ENCODE peak calls at places on chromosomes 2 and 18, in six cellular contexts. F, Q, O, R, X and M are unnamed samples. For H3K9me3, the result is how much of the 10 kb centered on the place peaks cover.

GRCh38 chr2:110116033-110116710 is 550 bp upstream of the MALL start:
- DNase-seq in F (peak), Q (no peak), O (peak), R (peak), X (no peak), M (peak)

GRCh38 chr2:177078416-177078815 is 134.2 kb upstream of the HNRNPA3 start:
- DNase-seq in F (peak), Q (no peak), O (peak), R (no peak), X (no peak), M (no peak)

GRCh38 chr2:215660687-215661086 is 224.8 kb upstream of the FN1 start:
- DNase-seq in F (no peak), Q (peak), O (no peak), R (no peak), X (no peak), M (no peak)

GRCh38 chr2:73984922-73985317 is 210 bp downstream of the TET3 start:
- DNase-seq in F (peak), Q (peak), O (peak), R (peak), X (peak), M (peak)

GRCh38 chr2:11370377-11371098 is 26.1 kb upstream of the ROCK2 start:
- DNase-seq in F (no peak), Q (no peak), O (peak), R (no peak), X (no peak), M (no peak)

GRCh38 chr2:183079335-183079775 is 808 bp downstream of the DUSP19 start:
- DNase-seq in F (no peak), Q (no peak), O (peak), R (no peak), X (no peak), M (no peak)

GRCh38 chr2:118557791-118558190 is 289.7 kb downstream of the EN1 start:
- DNase-seq in F (no peak), Q (no peak), O (no peak), R (no peak), X (no peak), M (no peak)

GRCh38 chr2:75494137-75494769 is 66.5 kb downstream of the EVA1A start:
- DNase-seq in F (no peak), Q (no peak), O (peak), R (no peak), X (no peak), M (no peak)

GRCh38 chr2:133194068-133194655 is 374.1 kb downstream of the NCKAP5 start:
- DNase-seq in F (no peak), Q (no peak), O (no peak), R (no peak), X (no peak), M (no peak)

GRCh38 chr2:103401621-103402020 is 639.8 kb downstream of the TMEM182 start:
- DNase-seq in F (peak), Q (no peak), O (peak), R (no peak), X (no peak), M (peak)

GRCh38 chr2:7427293-7428060 is 510.3 kb downstream of the RNF144A start:
- DNase-seq in F (no peak), Q (no peak), O (no peak), R (no peak), X (peak), M (peak)

GRCh38 chr2:66405473-66405872 is 29.5 kb upstream of the MEIS1 start:
- DNase-seq in F (no peak), Q (no peak), O (no peak), R (no peak), X (no peak), M (no peak)

GRCh38 chr18:30971338-30971956 is 71.1 kb downstream of the DSC3 start:
- DNase-seq in F (no peak), Q (no peak), O (no peak), R (no peak), X (no peak), M (no peak)

GRCh38 chr2:237350597-237350996 is 63.4 kb downstream of the COL6A3 start:
- DNase-seq in F (no peak), Q (no peak), O (no peak), R (no peak), X (no peak), M (no peak)

GRCh38 chr2:98821629-98822135 is 90.8 kb upstream of the MGAT4A start:
- DNase-seq in F (no peak), Q (no peak), O (no peak), R (peak), X (no peak), M (no peak)

GRCh38 chr2:47165001-47165555 is 10.0 kb upstream of the STPG4 start:
- DNase-seq in F (no peak), Q (no peak), O (no peak), R (no peak), X (no peak), M (no peak)

GRCh38 chr18:57737661-57738060 is 65.5 kb downstream of the ATP8B1 start:
- DNase-seq in F (peak), Q (no peak), O (peak), R (peak), X (no peak), M (no peak)

GRCh38 chr2:121999273-121999672 is 243.8 kb downstream of the TSN start:
- DNase-seq in F (no peak), Q (no peak), O (no peak), R (no peak), X (no peak), M (no peak)

GRCh38 chr2:44616616-44617266 is 255.0 kb downstream of the CAMKMT start:
- DNase-seq in F (no peak), Q (no peak), O (no peak), R (no peak), X (no peak), M (no peak)

GRCh38 chr2:138531913-138532312 is 30.3 kb downstream of the SPOPL start:
- DNase-seq in F (no peak), Q (no peak), O (no peak), R (no peak), X (no peak), M (no peak)

GRCh38 chr2:82811946-82812345 is 1647.1 kb downstream of the SUCLG1 start:
- DNase-seq in F (no peak), Q (no peak), O (no peak), R (no peak), X (no peak), M (no peak)

GRCh38 chr2:143158098-143158497 is 28.9 kb downstream of the ARHGAP15 start:
- DNase-seq in F (no peak), Q (no peak), O (no peak), R (no peak), X (no peak), M (no peak)

GRCh38 chr18:79933765-79934164 is 17.7 kb downstream of the SLC66A2 start:
- DNase-seq in F (peak), Q (no peak), O (peak), R (peak), X (no peak), M (peak)

GRCh38 chr2:200810252-200810650 is 1.5 kb upstream of the BZW1 start:
- DNase-seq in F (peak), Q (no peak), O (peak), R (no peak), X (no peak), M (no peak)

GRCh38 chr2:16971722-16972234 is 306.1 kb upstream of the CYRIA start:
- DNase-seq in F (no peak), Q (no peak), O (no peak), R (no peak), X (no peak), M (no peak)

GRCh38 chr2:80969900-80970299 is 665.3 kb upstream of the LRRTM1 start:
- DNase-seq in F (no peak), Q (no peak), O (no peak), R (no peak), X (no peak), M (no peak)

GRCh38 chr2:80968450-80968849 is 663.9 kb upstream of the LRRTM1 start:
- DNase-seq in F (no peak), Q (no peak), O (no peak), R (no peak), X (no peak), M (peak)
- H3K9me3 ChIP-seq in F (under half), Q (under half), O (under half), R (under half), X (under half), M (under half)

GRCh38 chr2:51222106-51222505 is 190.2 kb upstream of the NRXN1 start:
- DNase-seq in F (no peak), Q (no peak), O (no peak), R (no peak), X (no peak), M (no peak)
- H3K9me3 ChIP-seq in F (under half), Q (under half), O (under half), R (under half), X (under half), M (under half)

GRCh38 chr18:78503129-78503528 is 476.5 kb upstream of the SALL3 start:
- DNase-seq in F (no peak), Q (no peak), O (no peak), R (no peak), X (no peak), M (no peak)
- H3K9me3 ChIP-seq in F (under half), Q (under half), O (under half), R (under half), X (under half), M (under half)

GRCh38 chr2:22406625-22407024 is 978.4 kb upstream of the KLHL29 start:
- DNase-seq in F (no peak), Q (no peak), O (no peak), R (no peak), X (no peak), M (no peak)
- H3K9me3 ChIP-seq in F (under half), Q (under half), O (under half), R (under half), X (under half), M (under half)

DNA sequence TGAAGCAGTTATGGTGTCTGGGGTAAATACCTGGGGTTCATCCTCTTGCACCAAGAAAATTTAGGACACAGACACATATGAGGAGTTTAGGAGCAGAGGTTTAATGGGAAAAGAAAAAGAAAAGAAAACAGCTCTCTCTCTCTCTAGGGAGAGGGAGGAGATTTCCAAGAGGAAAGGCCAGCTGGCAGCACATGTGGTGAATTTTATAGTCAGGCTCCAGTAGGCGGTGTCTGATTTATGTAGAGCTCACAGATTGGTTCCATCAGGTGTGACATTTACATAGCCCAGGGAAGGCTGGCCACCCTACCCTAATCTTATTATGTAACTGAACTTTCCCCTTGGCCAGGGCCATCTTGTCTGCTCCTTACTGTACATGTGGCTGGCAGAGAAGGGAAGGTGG is 297.5 kb upstream of the RGPD4 start:
- DNase-seq in F (peak), Q (no peak), O (no peak), R (no peak), X (no peak), M (peak)
- H3K9me3 ChIP-seq in F (under half), Q (under half), O (under half), R (under half), X (under half), M (under half)